ENCODE peak calls at places on chromosomes 7 and 10, in five cellular contexts. One of them, this sample, is unnamed.
A peak's percentile ranks its signal among the peaks of the same experiment; 100 is the strongest.

GRCh38 chr7:18638594-18639452 is 143.3 kb downstream of the HDAC9 start:
- DNase-seq in iPS DF 6.9: no peak
- DNase-seq in Panc1: no peak
- DNase-seq in psoas muscle: no peak
- DNase-seq in tibial artery: peak; percentile 31
- DNase-seq in this sample: no peak

GRCh38 chr7:138712652-138713051 is 11.5 kb upstream of the SVOPL start:
- DNase-seq in iPS DF 6.9: no peak
- DNase-seq in Panc1: no peak
- DNase-seq in psoas muscle: no peak
- DNase-seq in tibial artery: no peak
- DNase-seq in this sample: no peak

GRCh38 chr7:102080371-102081243 is 206.1 kb upstream of the SH2B2 start:
- DNase-seq in iPS DF 6.9: no peak
- DNase-seq in Panc1: no peak
- DNase-seq in psoas muscle: no peak
- DNase-seq in tibial artery: no peak
- DNase-seq in this sample: no peak

GRCh38 chr7:142431491-142431890 is 173.6 kb upstream of the PRSS58 start:
- DNase-seq in iPS DF 6.9: no peak
- DNase-seq in Panc1: no peak
- DNase-seq in psoas muscle: no peak
- DNase-seq in tibial artery: no peak
- DNase-seq in this sample: no peak

GRCh38 chr10:56902554-56902953 is 541.5 kb upstream of the ZWINT start:
- DNase-seq in iPS DF 6.9: no peak
- DNase-seq in Panc1: no peak
- DNase-seq in psoas muscle: no peak
- DNase-seq in tibial artery: no peak
- DNase-seq in this sample: no peak

GRCh38 chr10:82289945-82290344 is 415.0 kb downstream of the NRG3 start:
- DNase-seq in iPS DF 6.9: no peak
- DNase-seq in Panc1: no peak
- DNase-seq in psoas muscle: no peak
- DNase-seq in tibial artery: no peak
- DNase-seq in this sample: no peak

GRCh38 chr7:38463277-38464224 is 167.6 kb downstream of the AMPH start:
- DNase-seq in iPS DF 6.9: no peak
- DNase-seq in Panc1: no peak
- DNase-seq in psoas muscle: peak; percentile 63
- DNase-seq in tibial artery: peak; percentile 70
- DNase-seq in this sample: peak; percentile 84

GRCh38 chr10:70759769-70760168 is 25.4 kb downstream of the TBATA start:
- DNase-seq in iPS DF 6.9: no peak
- DNase-seq in Panc1: no peak
- DNase-seq in psoas muscle: no peak
- DNase-seq in tibial artery: no peak
- DNase-seq in this sample: no peak

GRCh38 chr10:51246156-51246555 is 171.9 kb downstream of the PRKG1 start:
- DNase-seq in iPS DF 6.9: no peak
- DNase-seq in Panc1: no peak
- DNase-seq in psoas muscle: no peak
- DNase-seq in tibial artery: no peak
- DNase-seq in this sample: no peak

GRCh38 chr7:130940907-130941306 is 206.9 kb upstream of the KLF14 start:
- DNase-seq in iPS DF 6.9: no peak
- DNase-seq in Panc1: peak; percentile 54
- DNase-seq in psoas muscle: no peak
- DNase-seq in tibial artery: no peak
- DNase-seq in this sample: no peak

GRCh38 chr7:229184-229964 is 37.0 kb downstream of the FAM20C start:
- DNase-seq in iPS DF 6.9: no peak
- DNase-seq in Panc1: no peak
- DNase-seq in psoas muscle: peak; percentile 88
- DNase-seq in tibial artery: peak; percentile 92
- DNase-seq in this sample: peak; percentile 94

GRCh38 chr10:93915603-93916002 is 21.8 kb downstream of the SLC35G1 start:
- DNase-seq in iPS DF 6.9: no peak
- DNase-seq in Panc1: no peak
- DNase-seq in psoas muscle: no peak
- DNase-seq in tibial artery: no peak
- DNase-seq in this sample: no peak

GRCh38 chr7:42236266-42237161 is 495 bp downstream of the GLI3 start:
- DNase-seq in iPS DF 6.9: no peak
- DNase-seq in Panc1: no peak
- DNase-seq in psoas muscle: peak; percentile 55
- DNase-seq in tibial artery: peak; percentile 66
- DNase-seq in this sample: peak; percentile 89

GRCh38 chr10:103192089-103192450 is 1.0 kb downstream of the NT5C2 start:
- DNase-seq in iPS DF 6.9: no peak
- DNase-seq in Panc1: no peak
- DNase-seq in psoas muscle: no peak
- DNase-seq in tibial artery: no peak
- DNase-seq in this sample: no peak

GRCh38 chr10:63646491-63646890 is 125.3 kb downstream of the REEP3 start:
- DNase-seq in iPS DF 6.9: no peak
- DNase-seq in Panc1: no peak
- DNase-seq in psoas muscle: no peak
- DNase-seq in tibial artery: no peak
- DNase-seq in this sample: no peak

GRCh38 chr10:68276224-68276623 is 44.3 kb upstream of the ATOH7 start:
- DNase-seq in iPS DF 6.9: no peak
- DNase-seq in Panc1: no peak
- DNase-seq in psoas muscle: no peak
- DNase-seq in tibial artery: no peak
- DNase-seq in this sample: no peak

GRCh38 chr10:127043312-127043711 is 138.1 kb downstream of the DOCK1 start:
- DNase-seq in iPS DF 6.9: no peak
- DNase-seq in Panc1: no peak
- DNase-seq in psoas muscle: no peak
- DNase-seq in tibial artery: no peak
- DNase-seq in this sample: no peak

GRCh38 chr10:61250131-61250530 is 203.1 kb downstream of the TMEM26 start:
- DNase-seq in iPS DF 6.9: no peak
- DNase-seq in Panc1: no peak
- DNase-seq in psoas muscle: no peak
- DNase-seq in tibial artery: no peak
- DNase-seq in this sample: no peak

GRCh38 chr7:36723951-36724664 is at the start of gene AOAH:
- DNase-seq in iPS DF 6.9: no peak
- DNase-seq in Panc1: no peak
- DNase-seq in psoas muscle: peak; percentile 41
- DNase-seq in tibial artery: peak; percentile 76
- DNase-seq in this sample: no peak

GRCh38 chr10:128887856-128888255 is 579.2 kb upstream of the MGMT start:
- DNase-seq in iPS DF 6.9: no peak
- DNase-seq in Panc1: no peak
- DNase-seq in psoas muscle: no peak
- DNase-seq in tibial artery: no peak
- DNase-seq in this sample: no peak

GRCh38 chr10:128152741-128153583 is 26.7 kb upstream of the MKI67 start:
- DNase-seq in iPS DF 6.9: no peak
- DNase-seq in Panc1: no peak
- DNase-seq in psoas muscle: no peak
- DNase-seq in tibial artery: no peak
- DNase-seq in this sample: no peak

GRCh38 chr7:132185150-132185549 is 391.1 kb downstream of the PLXNA4 start:
- DNase-seq in iPS DF 6.9: no peak
- DNase-seq in Panc1: no peak
- DNase-seq in psoas muscle: no peak
- DNase-seq in tibial artery: no peak
- DNase-seq in this sample: peak; percentile 58

GRCh38 chr10:129877773-129878371 is 86.2 kb downstream of the EBF3 start:
- DNase-seq in iPS DF 6.9: no peak
- DNase-seq in Panc1: peak; percentile 8
- DNase-seq in psoas muscle: no peak
- DNase-seq in tibial artery: no peak
- DNase-seq in this sample: peak; percentile 47

GRCh38 chr10:92873029-92873428 is 24.7 kb downstream of the EXOC6 start:
- DNase-seq in iPS DF 6.9: no peak
- DNase-seq in Panc1: no peak
- DNase-seq in psoas muscle: no peak
- DNase-seq in tibial artery: no peak
- DNase-seq in this sample: no peak

GRCh38 chr10:3391657-3392056 is 219.1 kb upstream of the PITRM1 start:
- DNase-seq in iPS DF 6.9: no peak
- DNase-seq in Panc1: no peak
- DNase-seq in psoas muscle: no peak
- DNase-seq in tibial artery: no peak
- DNase-seq in this sample: no peak

GRCh38 chr7:105840981-105841749 is 35.2 kb downstream of the ATXN7L1 start:
- DNase-seq in iPS DF 6.9: no peak
- DNase-seq in Panc1: no peak
- DNase-seq in psoas muscle: no peak
- DNase-seq in tibial artery: no peak
- DNase-seq in this sample: no peak

GRCh38 chr7:74269757-74270277 is 15.6 kb upstream of the RFC2 start:
- DNase-seq in iPS DF 6.9: peak; percentile 82
- DNase-seq in Panc1: no peak
- DNase-seq in psoas muscle: peak; percentile 66
- DNase-seq in tibial artery: peak; percentile 36
- DNase-seq in this sample: peak; percentile 62

GRCh38 chr10:113945075-113945686 is 90.7 kb downstream of the NHLRC2 start:
- DNase-seq in iPS DF 6.9: no peak
- DNase-seq in Panc1: no peak
- DNase-seq in psoas muscle: no peak
- DNase-seq in tibial artery: no peak
- DNase-seq in this sample: no peak

GRCh38 chr7:22154130-22154529 is 202.8 kb downstream of the RAPGEF5 start:
- DNase-seq in iPS DF 6.9: no peak
- DNase-seq in Panc1: no peak
- DNase-seq in psoas muscle: no peak
- DNase-seq in tibial artery: no peak
- DNase-seq in this sample: no peak

GRCh38 chr10:13751191-13751764 is 164.5 kb downstream of the PRPF18 start:
- DNase-seq in iPS DF 6.9: no peak
- DNase-seq in Panc1: no peak
- DNase-seq in psoas muscle: no peak
- DNase-seq in tibial artery: no peak
- DNase-seq in this sample: no peak

GRCh38 chr7:64685091-64685490 is 19.2 kb downstream of the ZNF107 start:
- DNase-seq in iPS DF 6.9: no peak
- DNase-seq in Panc1: no peak
- DNase-seq in psoas muscle: no peak
- DNase-seq in tibial artery: no peak
- DNase-seq in this sample: no peak

GRCh38 chr7:93315896-93316295 is 83.7 kb downstream of the VPS50 start:
- DNase-seq in iPS DF 6.9: no peak
- DNase-seq in Panc1: no peak
- DNase-seq in psoas muscle: no peak
- DNase-seq in tibial artery: no peak
- DNase-seq in this sample: no peak

GRCh38 chr10:26486304-26486703 is 48.2 kb downstream of the APBB1IP start:
- DNase-seq in iPS DF 6.9: no peak
- DNase-seq in Panc1: no peak
- DNase-seq in psoas muscle: peak; percentile 33
- DNase-seq in tibial artery: peak; percentile 46
- DNase-seq in this sample: no peak

GRCh38 chr7:50555594-50556140 is 9.5 kb downstream of the DDC start:
- DNase-seq in iPS DF 6.9: no peak
- DNase-seq in Panc1: no peak
- DNase-seq in psoas muscle: no peak
- DNase-seq in tibial artery: no peak
- DNase-seq in this sample: no peak
- H3K4me1 ChIP-seq in iPS DF 6.9: peaks cover under 1% of the 10 kb centered on the region
- H3K4me1 ChIP-seq in Panc1: no peaks in the 10 kb centered on the region
- H3K4me1 ChIP-seq in psoas muscle: no peaks in the 10 kb centered on the region
- H3K4me1 ChIP-seq in tibial artery: no peaks in the 10 kb centered on the region
- H3K4me1 ChIP-seq in this sample: no peaks in the 10 kb centered on the region

DNA sequence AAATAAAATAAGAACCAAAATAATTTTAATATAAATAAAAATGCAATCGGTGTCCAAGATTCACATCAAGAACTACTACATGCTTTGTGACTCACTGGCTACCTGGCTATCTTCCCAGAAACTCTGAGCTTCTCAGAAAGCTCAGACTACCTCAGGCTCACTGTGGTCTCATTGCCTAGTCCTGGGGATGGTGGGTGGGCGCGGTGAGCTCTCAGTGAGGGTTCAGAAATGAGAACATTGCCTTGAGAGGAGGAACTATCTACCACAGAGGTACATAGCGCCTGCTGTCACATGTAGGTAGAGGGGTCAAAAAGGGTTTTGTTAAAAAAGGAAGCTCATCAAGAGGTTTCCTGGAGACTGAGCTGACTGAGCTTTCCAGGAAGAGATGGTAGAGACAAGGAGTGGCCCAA is 108.0 kb downstream of the WDFY4 start:
- DNase-seq in iPS DF 6.9: no peak
- DNase-seq in Panc1: no peak
- DNase-seq in psoas muscle: no peak
- DNase-seq in tibial artery: no peak
- DNase-seq in this sample: no peak
- H3K27ac ChIP-seq in iPS DF 6.9: no peak overlapping the region
- H3K27ac ChIP-seq in Panc1: no peak overlapping the region
- H3K27ac ChIP-seq in psoas muscle: no peak overlapping the region
- H3K27ac ChIP-seq in tibial artery: no peak overlapping the region
- H3K27ac ChIP-seq in this sample: no peak overlapping the region

DNA sequence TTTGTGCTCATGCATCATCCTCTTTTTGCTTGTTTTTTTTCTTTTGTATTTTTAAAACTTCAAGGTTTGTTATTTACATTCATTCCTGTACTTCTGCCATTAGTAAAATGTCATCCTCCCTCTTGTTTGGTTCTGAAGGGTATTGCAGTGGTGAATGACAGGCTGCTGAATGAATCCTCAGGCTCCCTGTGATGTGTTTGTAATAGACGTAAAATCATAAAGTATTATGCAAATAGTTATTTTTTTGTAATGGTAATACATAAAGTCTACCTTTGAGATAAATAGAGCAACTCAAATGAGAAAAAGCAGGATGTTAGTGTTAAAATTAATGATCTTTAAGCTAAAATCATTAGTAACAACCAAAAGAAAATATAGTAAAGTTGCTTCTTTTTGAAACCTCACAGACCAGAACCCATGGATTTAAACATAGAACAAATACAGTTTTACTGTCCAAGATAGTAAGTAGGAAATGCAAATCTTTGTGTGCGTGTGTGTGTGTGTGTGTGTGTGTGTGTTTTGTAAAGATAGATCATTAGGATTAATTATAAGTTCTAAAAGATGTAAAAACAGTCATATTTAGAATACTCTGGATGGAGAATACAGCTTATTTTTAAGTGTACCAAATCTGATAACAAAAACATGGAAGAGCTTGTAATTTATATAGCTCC is 4.5 kb downstream of the GLCCI1 start:
- DNase-seq in iPS DF 6.9: no peak
- DNase-seq in Panc1: no peak
- DNase-seq in psoas muscle: no peak
- DNase-seq in tibial artery: no peak
- DNase-seq in this sample: no peak
- H3K4me1 ChIP-seq in iPS DF 6.9: no peaks in the 10 kb centered on the region
- H3K4me1 ChIP-seq in Panc1: peaks cover 26% of the 10 kb centered on the region
- H3K4me1 ChIP-seq in psoas muscle: peaks cover 25% of the 10 kb centered on the region
- H3K4me1 ChIP-seq in tibial artery: peaks cover 24% of the 10 kb centered on the region
- H3K4me1 ChIP-seq in this sample: peaks cover 8% of the 10 kb centered on the region

DNA sequence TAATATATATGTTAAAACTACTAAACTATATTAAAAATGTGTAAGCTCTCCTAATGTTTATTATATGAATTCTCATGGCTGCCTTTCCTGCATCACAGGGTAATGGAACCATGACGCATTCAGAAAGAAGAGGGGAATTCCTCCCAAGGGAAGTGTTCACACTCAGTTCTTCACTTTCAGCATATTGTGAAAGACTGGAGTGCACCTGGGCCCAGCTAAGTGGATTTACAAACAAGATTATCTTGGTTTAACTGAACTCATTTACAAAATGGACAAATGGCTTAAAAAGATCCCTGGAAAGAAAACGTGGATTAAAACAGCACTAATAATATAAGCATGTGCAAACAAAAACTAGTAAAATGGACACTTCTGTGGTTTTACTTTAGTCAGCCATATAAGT is 149.8 kb downstream of the DOCK4 start:
- DNase-seq in iPS DF 6.9: no peak
- DNase-seq in Panc1: no peak
- DNase-seq in psoas muscle: no peak
- DNase-seq in tibial artery: no peak
- DNase-seq in this sample: no peak
- H3K27ac ChIP-seq in iPS DF 6.9: no peak overlapping the region
- H3K27ac ChIP-seq in Panc1: no peak overlapping the region
- H3K27ac ChIP-seq in psoas muscle: no peak overlapping the region
- H3K27ac ChIP-seq in tibial artery: no peak overlapping the region
- H3K27ac ChIP-seq in this sample: no peak overlapping the region

This sample was measured in aorta.